ENCODE peak calls at places on chromosomes 12 and 14, in seven cellular contexts. M is cerebellar cortex; Z is NCI-H510A treated with DMSO at 0.1 percent for 48 hours; E is CD8-positive, alpha-beta memory T cell; U is H9; H is left colon; B is effector memory CD4-positive, alpha-beta T cell. A is an unnamed sample.

GRCh38 chr14:101248056-101248725 is 313.1 kb upstream of the DIO3 start:
- DNase-seq in M (no peak), Z (no peak), E (no peak), U (no peak), H (no peak), B (no peak), A (no peak)

GRCh38 chr12:65937181-65937641 is 112.9 kb downstream of the HMGA2 start:
- DNase-seq in M (no peak), Z (no peak), E (no peak), U (no peak), H (no peak), B (no peak), A (no peak)

GRCh38 chr12:7142057-7142644 is 12.0 kb downstream of the CLSTN3 start:
- DNase-seq in M (peak), Z (peak), E (peak), U (peak), H (peak), B (peak), A (peak)

GRCh38 chr12:129984097-129984496 is 80.3 kb upstream of the TMEM132D start:
- DNase-seq in M (no peak), Z (no peak), E (no peak), U (peak), H (no peak), B (no peak), A (no peak)

GRCh38 chr14:84963518-84963917 is 566.4 kb upstream of the FLRT2 start:
- DNase-seq in M (no peak), Z (no peak), E (no peak), U (no peak), H (no peak), B (no peak), A (no peak)

GRCh38 chr14:28772613-28773012 is 6.0 kb downstream of the FOXG1 start:
- DNase-seq in M (no peak), Z (peak), E (no peak), U (no peak), H (no peak), B (no peak), A (no peak)

GRCh38 chr12:90099288-90099687 is 390.6 kb upstream of the ATP2B1 start:
- DNase-seq in M (no peak), Z (no peak), E (no peak), U (no peak), H (no peak), B (no peak), A (no peak)

GRCh38 chr12:53180931-53181645 is 363 bp upstream of the CSAD start:
- DNase-seq in M (peak), Z (peak), E (no peak), U (peak), H (peak), B (no peak), A (peak)

GRCh38 chr12:49340971-49341776 is 4.2 kb upstream of the C1QL4 start:
- DNase-seq in M (no peak), Z (no peak), E (no peak), U (no peak), H (no peak), B (no peak), A (no peak)

GRCh38 chr12:104506691-104507401 is 50.1 kb downstream of the CHST11 start:
- DNase-seq in M (peak), Z (peak), E (no peak), U (peak), H (no peak), B (no peak), A (no peak)

GRCh38 chr12:45612044-45612794 is 117.3 kb upstream of the ARID2 start:
- DNase-seq in M (no peak), Z (no peak), E (no peak), U (no peak), H (no peak), B (no peak), A (no peak)

GRCh38 chr12:104387190-104387589 is 69.6 kb upstream of the CHST11 start:
- DNase-seq in M (no peak), Z (peak), E (no peak), U (no peak), H (no peak), B (no peak), A (no peak)

GRCh38 chr14:69460093-69460701 is 24.3 kb upstream of the PLEKHD1 start:
- DNase-seq in M (peak), Z (peak), E (peak), U (no peak), H (peak), B (peak), A (no peak)

GRCh38 chr14:94655169-94655710 is 43.0 kb downstream of the SERPINA3 start:
- DNase-seq in M (no peak), Z (no peak), E (no peak), U (no peak), H (no peak), B (no peak), A (no peak)

A was measured in neuronal stem cell.